ENCODE peak calls at places on chromosomes 13 and 19, in nine cellular contexts. A is transverse colon, S is mammary epithelial cell, U is gastrocnemius medialis, J is uterus, V is HL-60, K is neural progenitor cell, E is fibroblast of villous mesenchyme, H is suprapubic skin. C is an unnamed sample.

GRCh38 chr13:27921421-27921960 is 1.7 kb downstream of the PDX1 start:
- DNase-seq in H (no peak), U (no peak), J (no peak), V (peak; percentile 14), E (no peak), A (no peak), K (peak; percentile 43), S (no peak), C (no peak)

GRCh38 chr13:66888698-66889097 is 341.4 kb downstream of the PCDH9 start:
- DNase-seq in U (no peak), V (no peak), J (no peak), H (no peak), A (no peak), E (no peak), S (no peak), K (no peak), C (peak; percentile 16)

GRCh38 chr13:95641961-95642621 is 2.4 kb downstream of the DZIP1 start:
- DNase-seq in K (peak; percentile 80), V (no peak), J (peak; percentile 40), A (peak; percentile 41), S (peak; percentile 46), U (no peak), H (no peak), E (peak; percentile 65), C (peak; percentile 50)

GRCh38 chr13:40666058-40666904 is at the start of gene FOXO1:
- DNase-seq in K (peak; percentile 94), E (peak; percentile 85), H (peak; percentile 91), V (peak; percentile 81), U (peak; percentile 80), S (peak; percentile 84), A (peak; percentile 91), J (peak; percentile 94), C (peak; percentile 87)

GRCh38 chr19:7366701-7367420 is 18.1 kb downstream of the ARHGEF18 start:
- DNase-seq in A (no peak), V (no peak), H (no peak), E (no peak), K (peak; percentile 23), S (peak; percentile 49), J (no peak), U (no peak), C (peak; percentile 58)

GRCh38 chr19:49664171-49665070 is 1.2 kb downstream of the IRF3 start:
- DNase-seq in S (peak; percentile 95), A (peak; percentile 94), V (peak; percentile 83), H (peak; percentile 97), J (peak; percentile 90), U (peak; percentile 75), K (peak; percentile 93), E (peak; percentile 79), C (peak; percentile 78)

GRCh38 chr13:21079761-21080730 is 18.7 kb upstream of the LATS2 start:
- DNase-seq in H (peak; percentile 77), E (peak; percentile 87), S (peak; percentile 64), J (no peak), K (no peak), A (no peak), U (no peak), V (peak; percentile 84), C (peak; percentile 92)

GRCh38 chr19:9735986-9736385 is 32.6 kb downstream of the ZNF846 start:
- DNase-seq in U (no peak), K (no peak), J (no peak), H (no peak), V (no peak), S (no peak), A (no peak), E (no peak), C (no peak)

GRCh38 chr19:56966697-56967299 is 126.3 kb upstream of the PEG3 start:
- DNase-seq in U (no peak), H (no peak), A (no peak), J (peak; percentile 39), V (no peak), E (no peak), S (no peak), K (no peak), C (no peak)

GRCh38 chr19:13155472-13156284 is 5.5 kb downstream of the IER2 start:
- DNase-seq in H (peak; percentile 89), K (peak; percentile 96), A (peak; percentile 88), S (peak; percentile 65), J (peak; percentile 82), U (peak; percentile 40), V (peak; percentile 80), E (peak; percentile 93), C (peak; percentile 90)

GRCh38 chr19:27705896-27706295 is 1507.1 kb downstream of the UQCRFS1 start:
- DNase-seq in U (no peak), J (no peak), S (no peak), H (no peak), E (no peak), A (no peak), V (no peak), K (no peak), C (no peak)

GRCh38 chr19:48415395-48415794 is 21.9 kb downstream of the GRIN2D start:
- DNase-seq in K (peak; percentile 77), H (peak; percentile 92), V (peak; percentile 45), S (peak; percentile 29), A (peak; percentile 92), U (peak; percentile 52), J (no peak), E (peak; percentile 60), C (peak; percentile 56)

GRCh38 chr13:112973577-112973951 is 4.5 kb downstream of the MCF2L start:
- DNase-seq in J (no peak), V (no peak), U (no peak), A (peak; percentile 3), S (no peak), E (no peak), H (no peak), K (no peak), C (no peak)

GRCh38 chr13:102122147-102122546 is 279.7 kb downstream of the FGF14 start:
- DNase-seq in E (no peak), A (no peak), U (no peak), H (no peak), K (no peak), J (no peak), V (no peak), S (no peak), C (no peak)

GRCh38 chr13:113033498-113033897 is 64.5 kb downstream of the MCF2L start:
- DNase-seq in S (no peak), E (no peak), H (no peak), V (no peak), U (no peak), A (no peak), J (no peak), K (no peak), C (no peak)

GRCh38 chr13:106417467-106418110 is 117.9 kb downstream of the EFNB2 start:
- DNase-seq in A (no peak), E (peak; percentile 44), U (no peak), H (no peak), S (no peak), K (no peak), J (no peak), V (no peak), C (no peak)

GRCh38 chr19:4972509-4973230 is 3.8 kb downstream of the KDM4B start:
- DNase-seq in J (no peak), H (no peak), A (no peak), U (no peak), V (no peak), S (peak; percentile 50), K (no peak), E (peak; percentile 59), C (peak; percentile 47)

GRCh38 chr19:4971424-4971793 is 2.5 kb downstream of the KDM4B start:
- DNase-seq in S (peak; percentile 56), K (no peak), V (peak; percentile 43), J (no peak), H (no peak), A (peak; percentile 65), E (peak; percentile 36), U (peak; percentile 64), C (no peak)

GRCh38 chr19:4970558-4971423 is 1.9 kb downstream of the KDM4B start:
- DNase-seq in H (no peak), K (peak; percentile 65), J (no peak), S (peak; percentile 44), U (peak; percentile 68), A (peak; percentile 46), E (peak; percentile 42), V (peak; percentile 14), C (no peak)

GRCh38 chr19:4969772-4970531 is 1.0 kb downstream of the KDM4B start:
- DNase-seq in K (peak; percentile 31), U (no peak), E (peak; percentile 69), V (peak; percentile 69), S (peak; percentile 27), J (no peak), A (no peak), H (no peak), C (no peak)

GRCh38 chr19:4971816-4972495 is 3.0 kb downstream of the KDM4B start:
- DNase-seq in V (no peak), S (no peak), E (no peak), H (no peak), A (no peak), U (no peak), K (no peak), J (no peak), C (no peak)
- H3K4me3 ChIP-seq in V (no peak overlapping the region), S (no peak overlapping the region), E (no peak overlapping the region), H (peak overlapping the region; percentile 61), A (no peak overlapping the region), U (peak overlapping the region; percentile 64), K (peak overlapping the region; percentile 71), J (no peak overlapping the region), C (no peak overlapping the region)

DNA sequence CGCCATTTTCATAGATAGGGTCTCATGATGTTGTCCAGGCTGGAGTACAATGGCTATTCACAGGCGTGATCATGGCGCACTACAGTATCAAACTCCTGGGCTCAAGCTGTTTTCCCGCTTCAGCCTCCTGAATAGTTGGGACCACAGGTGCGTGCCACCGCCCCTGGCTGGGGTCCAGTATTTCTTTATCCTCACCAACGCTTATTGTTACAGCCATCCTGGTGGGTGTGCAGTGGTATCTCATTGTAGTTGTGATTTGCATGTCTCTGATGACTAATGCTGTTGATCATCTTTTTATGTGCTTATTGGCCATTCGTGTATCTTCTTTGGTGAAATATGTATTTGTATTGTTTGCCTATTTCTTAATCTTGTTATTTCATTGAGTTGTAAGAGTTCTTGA is 49.0 kb downstream of the SIPA1L3 start:
- DNase-seq in E (no peak), H (no peak), S (no peak), V (no peak), U (no peak), K (no peak), J (no peak), A (no peak), C (no peak)
- TF ChIP-seq CTCF in E (no peak), H (no peak), S (no peak), V (no peak), U (no peak), K (no peak), J (no peak), A (no peak), C (no peak)

DNA sequence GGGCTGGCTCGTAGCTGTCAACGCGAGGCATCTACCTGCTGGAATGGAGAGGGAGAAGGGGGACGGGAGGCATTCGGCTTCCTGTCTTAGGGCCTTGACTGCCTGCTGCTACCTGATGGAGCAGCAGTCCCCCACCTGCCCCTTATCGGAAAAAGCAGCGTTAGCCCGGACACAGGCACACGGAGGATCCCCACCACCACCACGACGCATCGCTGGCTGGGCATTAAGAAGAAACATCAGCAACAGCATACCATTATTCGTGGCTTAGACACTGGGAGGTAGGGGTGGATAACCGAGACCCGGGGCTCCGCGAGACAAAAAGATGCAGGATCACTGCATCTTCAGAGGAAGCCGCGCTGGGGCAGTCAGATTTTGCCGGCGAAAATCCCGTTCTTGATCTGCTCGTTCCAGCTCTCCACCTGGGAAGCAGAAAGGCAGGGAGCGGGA is 1.1 kb downstream of the COX6B2 start:
- DNase-seq in J (no peak), S (peak; percentile 39), V (no peak), A (no peak), E (no peak), U (no peak), K (no peak), H (no peak), C (no peak)
- H3K4me3 ChIP-seq in J (peak overlapping the region; percentile 22), S (peak overlapping the region; percentile 47), V (peak overlapping the region; percentile 15), A (peak overlapping the region; percentile 1), E (peak overlapping the region; percentile 59), U (peak overlapping the region; percentile 46), K (peak overlapping the region; percentile 51), H (peak overlapping the region; percentile 46), C (peak overlapping the region; percentile 51)

GRCh38 chr13:99367663-99368448 is 60.7 kb upstream of the GPR183 start:
- DNase-seq in U (no peak), K (no peak), S (no peak), A (no peak), V (no peak), H (peak; percentile 40), J (no peak), E (peak; percentile 42), C (no peak)
- TF ChIP-seq CTCF in U (no peak), K (peak; percentile 41), S (no peak), A (no peak), V (no peak), H (no peak), J (no peak), E (peak; percentile 35), C (no peak)

C was measured in fibroblast of pulmonary artery.